ENCODE peak calls at places on chromosomes 11 and 22, in five cellular contexts. C, U, K, E and F are unnamed samples.

GRCh38 chr11:46686886-46687810 is 13.3 kb downstream of the ARHGAP1 start:
- DNase-seq in U (peak; percentile 86), C (no peak), E (no peak), K (no peak), F (peak; percentile 94)

GRCh38 chr22:19776433-19777031 is 16.0 kb downstream of the TBX1 start:
- DNase-seq in U (peak; percentile 52), E (no peak), K (no peak), C (no peak), F (peak; percentile 39)

GRCh38 chr22:44181033-44181911 is 547 bp downstream of the PARVG start:
- DNase-seq in U (no peak), C (no peak), E (no peak), K (no peak), F (no peak)

GRCh38 chr11:115665958-115666357 is 161.7 kb upstream of the CADM1 start:
- DNase-seq in C (no peak), E (no peak), K (no peak), U (no peak), F (no peak)

GRCh38 chr11:72238040-72238450 is 5.9 kb downstream of the PHOX2A start:
- DNase-seq in E (no peak), U (peak; percentile 61), C (no peak), K (no peak), F (peak; percentile 46)

GRCh38 chr22:35367331-35367886 is 13.5 kb upstream of the HMOX1 start:
- DNase-seq in E (no peak), K (no peak), U (no peak), C (no peak), F (no peak)

GRCh38 chr22:20192293-20192971 is 41.6 kb upstream of the CCDC188 start:
- DNase-seq in K (no peak), U (no peak), C (no peak), E (no peak), F (no peak)

GRCh38 chr11:129131361-129131760 is 60.8 kb downstream of the ARHGAP32 start:
- DNase-seq in E (no peak), U (no peak), C (no peak), K (no peak), F (no peak)

GRCh38 chr11:115301029-115301428 is 203.2 kb downstream of the CADM1 start:
- DNase-seq in K (no peak), U (no peak), C (no peak), E (no peak), F (no peak)

GRCh38 chr11:9019861-9020260 is 16.1 kb upstream of the NRIP3 start:
- DNase-seq in K (no peak), C (no peak), E (no peak), U (no peak), F (no peak)

GRCh38 chr11:9014826-9015225 is 11.0 kb upstream of the NRIP3 start:
- DNase-seq in C (no peak), K (no peak), E (no peak), U (no peak), F (no peak)

GRCh38 chr11:9015677-9016076 is 11.9 kb upstream of the NRIP3 start:
- DNase-seq in C (peak; percentile 46), U (peak; percentile 82), E (no peak), K (peak; percentile 5), F (peak; percentile 83)

GRCh38 chr11:9016916-9017642 is 13.3 kb upstream of the NRIP3 start:
- DNase-seq in K (no peak), E (no peak), U (no peak), C (no peak), F (no peak)

GRCh38 chr11:9017773-9018172 is 14.0 kb upstream of the NRIP3 start:
- DNase-seq in E (peak; percentile 9), U (peak; percentile 83), C (peak; percentile 71), K (no peak), F (peak; percentile 64)
- H3K4me3 ChIP-seq in E (no peak overlapping the region), U (no peak overlapping the region), C (no peak overlapping the region), K (no peak overlapping the region), F (no peak overlapping the region)

DNA sequence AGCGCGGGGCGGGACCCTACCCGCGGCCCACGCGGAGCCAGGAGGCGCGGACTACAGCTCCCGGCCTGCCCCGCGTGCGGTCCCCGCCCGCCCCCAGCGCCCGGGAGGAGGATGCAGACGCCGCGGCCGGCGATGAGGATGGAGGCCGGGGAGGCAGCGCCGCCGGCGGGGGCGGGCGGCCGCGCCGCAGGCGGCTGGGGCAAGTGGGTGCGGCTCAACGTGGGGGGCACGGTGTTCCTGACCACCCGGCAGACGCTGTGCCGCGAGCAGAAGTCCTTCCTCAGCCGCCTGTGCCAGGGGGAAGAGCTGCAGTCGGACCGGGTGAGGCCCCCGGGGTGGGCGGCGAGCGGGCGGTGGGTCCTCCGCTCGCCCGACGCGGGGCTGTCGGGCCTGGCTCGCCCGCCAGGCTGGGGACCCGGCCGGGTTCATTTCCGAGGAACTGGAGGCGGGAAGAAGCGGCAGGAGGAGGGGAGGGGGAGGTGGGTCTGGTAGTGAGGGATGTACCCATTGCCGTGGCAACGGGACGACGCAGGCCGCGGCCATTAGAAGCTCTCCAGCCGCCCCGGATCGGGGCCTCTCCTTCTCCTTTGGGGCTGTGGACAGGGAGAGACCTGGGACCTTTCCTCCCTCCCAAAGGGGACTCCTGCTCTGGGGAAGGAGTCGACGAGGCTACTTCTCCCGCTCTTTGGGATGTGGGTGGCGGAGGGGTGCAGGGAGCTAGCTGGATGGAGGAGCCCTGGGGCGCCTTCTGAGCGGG is at the start of gene KCTD17:
- DNase-seq in E (no peak), U (peak; percentile 60), K (no peak), C (peak; percentile 67), F (peak; percentile 51)
- TF ChIP-seq CTCF in E (no peak), U (no peak), K (no peak), C (no peak), F (no peak)

DNA sequence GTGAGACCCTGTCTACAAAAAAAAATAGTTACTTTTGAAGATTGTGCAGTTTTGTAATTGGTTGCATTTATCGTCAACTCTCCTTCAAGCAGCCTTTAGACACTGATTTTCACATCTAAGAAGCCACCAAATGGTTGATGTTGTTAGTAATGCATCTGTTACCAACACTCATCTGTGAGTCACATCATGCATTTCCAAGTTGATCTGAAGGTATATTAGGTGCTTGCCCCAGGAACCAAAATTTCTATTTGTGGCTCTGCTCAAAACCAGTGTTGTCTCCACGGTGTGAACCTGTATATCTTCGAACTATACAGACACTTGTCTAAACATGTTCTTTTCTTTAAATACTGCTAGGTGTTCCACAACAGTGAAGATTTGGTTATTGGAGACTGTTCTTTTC is 21.6 kb downstream of the XRCC6 start:
- DNase-seq in E (no peak), C (no peak), U (peak; percentile 17), K (no peak), F (no peak)
- H3K4me3 ChIP-seq in E (no peak overlapping the region), C (no peak overlapping the region), U (no peak overlapping the region), K (no peak overlapping the region), F (no peak overlapping the region)

GRCh38 chr11:36258730-36259360 is 30.4 kb downstream of the COMMD9 start:
- DNase-seq in C (peak; percentile 51), E (no peak), K (peak; percentile 36), U (peak; percentile 81), F (peak; percentile 78)
- TF ChIP-seq CTCF in C (peak; percentile 43), E (peak; percentile 23), K (peak; percentile 76), U (peak; percentile 81), F (peak; percentile 77)

DNA sequence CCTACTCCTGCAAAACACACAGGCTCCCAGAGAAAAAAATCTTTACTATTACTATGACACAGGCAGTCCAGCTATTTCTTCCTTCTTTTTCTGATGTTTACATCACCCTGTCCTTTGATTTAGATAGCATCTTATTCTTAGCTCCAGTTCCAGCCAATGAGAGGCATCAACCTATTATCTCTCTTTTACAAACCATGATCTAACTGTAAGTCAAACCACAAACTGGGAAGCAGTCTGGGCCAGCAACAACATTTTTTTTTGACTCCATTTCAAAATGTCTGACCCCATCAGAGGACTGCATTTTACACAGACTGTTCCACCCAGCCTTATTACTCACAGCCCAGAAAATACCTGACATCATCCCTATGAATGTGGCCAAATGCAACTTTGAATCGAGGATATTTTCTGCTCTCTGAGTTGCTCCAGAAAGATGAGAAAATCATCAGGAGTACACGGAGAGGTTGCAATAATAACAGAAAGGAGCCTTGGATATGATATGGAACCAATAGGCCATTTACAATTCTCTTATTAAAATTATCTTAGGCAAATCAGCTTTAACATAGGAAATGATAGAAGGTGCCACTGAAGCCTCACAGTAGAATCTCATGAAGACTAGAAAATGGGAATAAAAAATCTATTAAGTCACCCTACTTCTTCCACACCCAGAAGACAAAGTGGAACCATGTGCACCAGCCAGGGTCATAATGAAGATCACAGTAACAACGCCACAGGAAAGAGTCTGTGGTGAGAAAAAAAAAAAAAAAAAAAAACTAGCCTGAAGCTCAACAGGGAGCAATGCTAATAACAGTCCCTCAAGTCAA is 21.2 kb downstream of the TBRG1 start:
- DNase-seq in K (peak; percentile 83), C (no peak), E (no peak), U (peak; percentile 79), F (peak; percentile 99)
- H3K4me3 ChIP-seq in K (no peak overlapping the region), C (no peak overlapping the region), E (peak overlapping the region; percentile 59), U (no peak overlapping the region), F (peak overlapping the region; percentile 29)

GRCh38 chr11:77101043-77101537 is 1.6 kb upstream of the OMP start:
- DNase-seq in E (no peak), C (no peak), K (no peak), U (peak; percentile 22), F (no peak)
- TF ChIP-seq CTCF in E (no peak), C (no peak), K (peak; percentile 48), U (peak; percentile 50), F (peak; percentile 61)

GRCh38 chr11:66315921-66316811 is 678 bp downstream of the CD248 start:
- DNase-seq in E (no peak), K (no peak), U (no peak), C (no peak), F (no peak)
- H3K4me3 ChIP-seq in E (peak overlapping the region; percentile 71), K (peak overlapping the region; percentile 91), U (peak overlapping the region; percentile 93), C (peak overlapping the region; percentile 44), F (peak overlapping the region; percentile 98)